ENCODE peak calls at places on chromosomes 16 and 17, in six cellular contexts. O is IMR-90, G is transverse colon, C is suprapubic skin, L is right lobe of liver, H is stomach. U is an unnamed sample.

GRCh38 chr17:78435330-78436005 is 57.0 kb downstream of the PGS1 start:
- DNase-seq in O (no peak), G (no peak), C (no peak), L (no peak), H (no peak), U (no peak)

GRCh38 chr17:67245694-67246397 is 850 bp upstream of the HELZ start:
- DNase-seq in O (no peak), G (peak; percentile 62), C (no peak), L (peak; percentile 54), H (peak; percentile 46), U (no peak)

GRCh38 chr16:56866955-56867830 is 2.2 kb downstream of the SLC12A3 start:
- DNase-seq in O (peak; percentile 67), G (peak; percentile 37), C (no peak), L (no peak), H (peak; percentile 53), U (no peak)

GRCh38 chr16:66382966-66383299 is 16.4 kb downstream of the CDH5 start:
- DNase-seq in O (peak; percentile 93), G (no peak), C (no peak), L (no peak), H (no peak), U (no peak)

GRCh38 chr17:38706625-38707298 is 1.7 kb downstream of the MLLT6 start:
- DNase-seq in O (no peak), G (no peak), C (no peak), L (no peak), H (no peak), U (no peak)

GRCh38 chr17:10875411-10875810 is 37.5 kb upstream of the PIRT start:
- DNase-seq in O (no peak), G (no peak), C (no peak), L (no peak), H (no peak), U (no peak)

GRCh38 chr17:32259596-32259995 is 6.0 kb upstream of the RHBDL3 start:
- DNase-seq in O (peak; percentile 82), G (no peak), C (no peak), L (no peak), H (no peak), U (no peak)

GRCh38 chr17:72219136-72219823 is 98.5 kb downstream of the SOX9 start:
- DNase-seq in O (no peak), G (no peak), C (no peak), L (no peak), H (no peak), U (no peak)

GRCh38 chr17:68399638-68400403 is 57.5 kb downstream of the WIPI1 start:
- DNase-seq in O (peak; percentile 57), G (peak; percentile 25), C (peak; percentile 61), L (no peak), H (no peak), U (no peak)

GRCh38 chr17:79979841-79980215 is 55.8 kb downstream of the TBC1D16 start:
- DNase-seq in O (no peak), G (no peak), C (peak; percentile 31), L (peak; percentile 10), H (no peak), U (no peak)

GRCh38 chr16:19822534-19822933 is 62.1 kb downstream of the GPRC5B start:
- DNase-seq in O (peak; percentile 79), G (no peak), C (no peak), L (no peak), H (no peak), U (no peak)

GRCh38 chr17:12665263-12666210 is at the start of gene MYOCD:
- DNase-seq in O (peak; percentile 71), G (peak; percentile 27), C (no peak), L (peak; percentile 19), H (peak; percentile 27), U (no peak)

GRCh38 chr16:78762222-78762621 is 662.8 kb downstream of the WWOX start:
- DNase-seq in O (no peak), G (no peak), C (no peak), L (no peak), H (no peak), U (no peak)

GRCh38 chr16:873889-874288 is 73.4 kb upstream of the GNG13 start:
- DNase-seq in O (no peak), G (no peak), C (no peak), L (peak; percentile 19), H (no peak), U (no peak)

GRCh38 chr16:66717112-66717675 is 20.7 kb upstream of the CMTM4 start:
- DNase-seq in O (peak; percentile 88), G (peak; percentile 47), C (no peak), L (no peak), H (no peak), U (no peak)

GRCh38 chr17:1110844-1111598 is 68.8 kb downstream of the ABR start:
- DNase-seq in O (peak; percentile 91), G (peak; percentile 79), C (peak; percentile 85), L (no peak), H (no peak), U (peak; percentile 28)

GRCh38 chr16:81610144-81610842 is 165.7 kb downstream of the CMIP start:
- DNase-seq in O (peak; percentile 84), G (peak; percentile 57), C (peak; percentile 87), L (peak; percentile 77), H (peak; percentile 58), U (peak; percentile 55)

GRCh38 chr17:1492249-1493206 is at the start of gene MYO1C:
- DNase-seq in O (no peak), G (no peak), C (peak; percentile 74), L (no peak), H (no peak), U (no peak)

GRCh38 chr16:8986818-8987191 is 23.1 kb upstream of the USP7 start:
- DNase-seq in O (no peak), G (no peak), C (no peak), L (no peak), H (no peak), U (no peak)

GRCh38 chr17:3886776-3887175 is 6.1 kb downstream of the CAMKK1 start:
- DNase-seq in O (no peak), G (no peak), C (no peak), L (peak; percentile 42), H (no peak), U (no peak)

GRCh38 chr17:65190467-65191095 is 53.4 kb downstream of the RGS9 start:
- DNase-seq in O (peak; percentile 89), G (no peak), C (no peak), L (no peak), H (no peak), U (no peak)

GRCh38 chr17:83189673-83190385 is 110.4 kb downstream of the METRNL start:
- DNase-seq in O (peak; percentile 90), G (no peak), C (peak; percentile 75), L (peak; percentile 11), H (peak; percentile 78), U (peak; percentile 53)

GRCh38 chr16:57186630-57187507 is 740 bp downstream of the RSPRY1 start:
- DNase-seq in O (no peak), G (peak; percentile 39), C (no peak), L (peak; percentile 28), H (no peak), U (no peak)

GRCh38 chr17:47239663-47240374 is 13.8 kb upstream of the ITGB3 start:
- DNase-seq in O (peak; percentile 98), G (peak; percentile 60), C (peak; percentile 93), L (peak; percentile 78), H (peak; percentile 50), U (peak; percentile 89)

GRCh38 chr16:66885491-66885890 is 5.2 kb downstream of the PDP2 start:
- DNase-seq in O (no peak), G (no peak), C (no peak), L (no peak), H (no peak), U (no peak)

GRCh38 chr17:46890638-46891037 is 32.3 kb upstream of the GOSR2 start:
- DNase-seq in O (no peak), G (no peak), C (no peak), L (no peak), H (no peak), U (no peak)

GRCh38 chr17:52537368-52537767 is 378.9 kb upstream of the CA10 start:
- DNase-seq in O (no peak), G (no peak), C (no peak), L (no peak), H (no peak), U (no peak)

GRCh38 chr16:12732600-12732999 is 71.1 kb downstream of the CPPED1 start:
- DNase-seq in O (no peak), G (no peak), C (no peak), L (no peak), H (no peak), U (no peak)

GRCh38 chr16:29961479-29962343 is at the start of gene TMEM219:
- DNase-seq in O (peak; percentile 83), G (peak; percentile 94), C (peak; percentile 93), L (peak; percentile 92), H (peak; percentile 93), U (peak; percentile 71)
- TF ChIP-seq POLR2A in O (peak; percentile 48), G (peak; percentile 64), C (no peak), L (no peak), H (no peak), U (no peak)

GRCh38 chr17:51016099-51016498 is 104.6 kb downstream of the SPAG9 start:
- DNase-seq in O (no peak), G (no peak), C (no peak), L (no peak), H (no peak), U (no peak)

GRCh38 chr17:51015145-51015558 is 105.5 kb downstream of the SPAG9 start:
- DNase-seq in O (peak; percentile 43), G (no peak), C (no peak), L (no peak), H (no peak), U (no peak)

GRCh38 chr17:51014129-51014528 is 106.5 kb downstream of the SPAG9 start:
- DNase-seq in O (no peak), G (no peak), C (no peak), L (no peak), H (no peak), U (no peak)

GRCh38 chr17:51012538-51012937 is 108.1 kb downstream of the SPAG9 start:
- DNase-seq in O (no peak), G (no peak), C (no peak), L (no peak), H (no peak), U (no peak)

GRCh38 chr17:51013322-51013721 is 107.3 kb downstream of the SPAG9 start:
- DNase-seq in O (no peak), G (no peak), C (no peak), L (no peak), H (no peak), U (no peak)
- H3K4me3 ChIP-seq in O (no peak overlapping the region), G (no peak overlapping the region), C (no peak overlapping the region), L (no peak overlapping the region), H (no peak overlapping the region), U (no peak overlapping the region)

GRCh38 chr17:76447931-76448652 is 4.9 kb downstream of the UBE2O start:
- DNase-seq in O (peak; percentile 41), G (no peak), C (no peak), L (no peak), H (no peak), U (no peak)
- H3K4me1 ChIP-seq in O (peaks cover 39% of the 10 kb centered on the region), G (peaks cover 19% of the 10 kb centered on the region), C (peaks cover 24% of the 10 kb centered on the region), L (peaks cover 21% of the 10 kb centered on the region), H (peaks cover 51% of the 10 kb centered on the region), U (peaks cover 29% of the 10 kb centered on the region)

DNA sequence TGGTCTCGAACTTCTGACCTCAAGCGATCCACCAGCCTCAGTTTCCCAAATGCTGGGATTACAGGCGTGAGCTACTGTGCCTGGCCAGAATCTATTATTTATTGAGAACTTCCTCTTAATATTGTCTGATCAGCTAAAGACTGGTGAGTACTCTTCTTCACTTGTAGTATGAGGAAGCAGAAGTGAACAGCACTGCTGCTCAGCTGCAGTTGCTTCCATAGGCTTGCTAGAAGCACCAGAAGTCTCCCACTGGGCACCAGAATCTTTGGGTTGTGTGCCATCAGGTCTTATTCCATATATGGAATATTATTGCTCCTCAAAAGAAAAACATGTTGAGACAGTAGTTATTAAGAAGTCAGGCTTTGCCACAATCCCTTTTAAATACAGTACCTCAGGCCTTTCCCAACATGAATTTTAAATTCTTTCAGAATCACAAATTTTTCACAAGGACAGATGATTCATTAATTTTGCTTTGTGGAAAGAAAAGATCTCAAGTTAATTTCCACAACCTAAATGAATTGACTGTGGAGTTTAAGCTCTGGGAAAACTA is 17.2 kb downstream of the SNTB2 start:
- DNase-seq in O (no peak), G (no peak), C (no peak), L (no peak), H (no peak), U (no peak)
- TF ChIP-seq POLR2A in O (no peak), G (no peak), C (no peak), L (no peak), H (no peak), U (no peak)